ENCODE peak calls at places on chromosomes 16 and 17, in six cellular contexts. E is breast epithelium, I is IMR-90, O is thoracic aorta, J is stomach, G is mammary epithelial cell. A is an unnamed sample. For H3K4me1, the result is how much of the 10 kb centered on the place peaks cover.

GRCh38 chr16:81175325-81175891 is 63.1 kb upstream of the BCO1 start:
- DNase-seq in E (no peak), I (peak), O (no peak), J (no peak), G (peak), A (no peak)

GRCh38 chr17:42979511-42980273 is at the start of gene PTGES3L:
- DNase-seq in E (no peak), I (peak), O (peak), J (no peak), G (no peak), A (no peak)

GRCh38 chr17:27244481-27245223 is 49.3 kb upstream of the WSB1 start:
- DNase-seq in E (no peak), I (peak), O (peak), J (no peak), G (peak), A (no peak)

GRCh38 chr17:67518881-67519280 is 141.8 kb downstream of the PITPNC1 start:
- DNase-seq in E (no peak), I (no peak), O (no peak), J (no peak), G (no peak), A (no peak)

GRCh38 chr17:27615121-27615520 is 15.9 kb upstream of the LGALS9 start:
- DNase-seq in E (no peak), I (peak), O (no peak), J (no peak), G (no peak), A (no peak)

GRCh38 chr16:58280846-58281301 is 14.0 kb downstream of the PRSS54 start:
- DNase-seq in E (no peak), I (no peak), O (no peak), J (peak), G (peak), A (no peak)

GRCh38 chr17:42276359-42276608 is at the start of gene STAT5B:
- DNase-seq in E (peak), I (peak), O (no peak), J (peak), G (peak), A (no peak)

GRCh38 chr16:89445166-89445565 is 45.2 kb downstream of the ANKRD11 start:
- DNase-seq in E (no peak), I (no peak), O (no peak), J (no peak), G (no peak), A (no peak)

GRCh38 chr16:87173294-87173883 is 143.8 kb downstream of the C16orf95 start:
- DNase-seq in E (no peak), I (no peak), O (no peak), J (no peak), G (no peak), A (no peak)

GRCh38 chr17:31687505-31688126 is 171.4 kb downstream of the COPRS start:
- DNase-seq in E (no peak), I (no peak), O (no peak), J (no peak), G (no peak), A (no peak)

GRCh38 chr17:62627904-62628603 is 584 bp downstream of the MRC2 start:
- DNase-seq in E (no peak), I (peak), O (no peak), J (no peak), G (peak), A (no peak)
- TF ChIP-seq CTCF in E (no peak), I (no peak), O (no peak), J (no peak), G (no peak), A (no peak)

GRCh38 chr17:77284023-77284617 is 143.4 kb downstream of the SEC14L1 start:
- DNase-seq in E (no peak), I (no peak), O (no peak), J (no peak), G (no peak), A (no peak)
- H3K4me1 ChIP-seq in E (under half), I (under half), O (under half), J (half or more), G (half or more), A (under half)

GRCh38 chr16:84830765-84831384 is 11.1 kb downstream of the CRISPLD2 start:
- DNase-seq in E (no peak), I (no peak), O (no peak), J (no peak), G (no peak), A (no peak)
- TF ChIP-seq CTCF in E (no peak), I (no peak), O (no peak), J (no peak), G (no peak), A (no peak)

DNA sequence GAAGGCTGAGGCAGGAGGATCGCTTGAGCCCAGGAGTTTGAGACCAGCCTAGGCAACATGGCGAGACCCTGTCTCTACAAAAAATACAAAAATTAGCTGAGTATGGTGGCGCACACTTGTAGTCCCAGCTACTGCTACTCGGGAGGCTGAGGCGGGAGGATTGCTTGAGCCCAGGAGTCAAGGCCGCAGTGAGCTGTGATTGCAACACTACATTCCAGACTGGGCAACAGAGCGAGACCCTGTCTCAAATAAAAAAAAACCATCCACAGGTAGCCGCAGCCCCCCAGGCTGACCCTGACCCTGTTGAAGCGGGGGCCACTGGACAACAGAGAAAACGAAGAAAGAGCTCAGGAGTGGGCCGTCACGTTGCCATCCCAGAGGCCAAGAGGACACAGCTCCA is 4.0 kb downstream of the SLC43A2 start:
- DNase-seq in E (no peak), I (no peak), O (no peak), J (no peak), G (no peak), A (no peak)
- H3K4me1 ChIP-seq in E (under half), I (under half), O (under half), J (half or more), G (under half), A (under half)

GRCh38 chr16:54285414-54286066 is 1.0 kb downstream of the IRX3 start:
- DNase-seq in E (no peak), I (no peak), O (no peak), J (peak), G (peak), A (no peak)
- TF ChIP-seq CTCF in E (no peak), I (no peak), O (no peak), J (no peak), G (no peak), A (no peak)

GRCh38 chr17:59327891-59328290 is 3.6 kb upstream of the YPEL2 start:
- DNase-seq in E (no peak), I (no peak), O (no peak), J (no peak), G (no peak), A (no peak)
- H3K4me1 ChIP-seq in E (under half), I (under half), O (under half), J (under half), G (under half), A (under half)